ENCODE peak calls at places on chromosome 19, in eight cellular contexts. X is stimulated activated CD8-positive, alpha-beta memory T cell treated with anti-CD3 and anti-CD28 coated beads, Interleukin-2, amount 100 ng/mL, for 1 hour; Z is NCI-H2081; Q is mucosa of descending colon; D is mesothelial cell of epicardium; G is coronary artery; K is activated B cell treated with CpG ODN at 0.5 μM for 24 hours; I is non-pigmented ciliary epithelial cell. V is an unnamed sample.

GRCh38 chr19:56538761-56539263 is at the start of gene ZFP28:
- DNase-seq in X (no peak), Z (peak), Q (peak), D (peak), G (no peak), K (peak), I (no peak), V (peak)

GRCh38 chr19:10691883-10692282 is 9.4 kb upstream of the QTRT1 start:
- DNase-seq in X (no peak), Z (no peak), Q (no peak), D (no peak), G (no peak), K (no peak), I (no peak), V (no peak)

GRCh38 chr19:45217957-45218334 is 27.3 kb downstream of the EXOC3L2 start:
- DNase-seq in X (no peak), Z (no peak), Q (no peak), D (no peak), G (no peak), K (no peak), I (no peak), V (no peak)

GRCh38 chr19:33665776-33666175 is 44.0 kb downstream of the CHST8 start:
- DNase-seq in X (no peak), Z (no peak), Q (no peak), D (no peak), G (peak), K (no peak), I (no peak), V (no peak)

GRCh38 chr19:21023901-21024300 is 3.4 kb downstream of the ZNF430 start:
- DNase-seq in X (no peak), Z (no peak), Q (no peak), D (no peak), G (no peak), K (no peak), I (no peak), V (no peak)

GRCh38 chr19:20167020-20167644 is at the start of gene ZNF486:
- DNase-seq in X (peak), Z (no peak), Q (peak), D (peak), G (peak), K (peak), I (peak), V (peak)

GRCh38 chr19:14517446-14517839 is 754 bp downstream of the DNAJB1 start:
- DNase-seq in X (no peak), Z (no peak), Q (no peak), D (no peak), G (no peak), K (no peak), I (no peak), V (no peak)

GRCh38 chr19:33392341-33393285 is 19.1 kb downstream of the CEBPG start:
- DNase-seq in X (no peak), Z (no peak), Q (peak), D (no peak), G (no peak), K (no peak), I (no peak), V (peak)

GRCh38 chr19:37778613-37779138 is 710 bp downstream of the ZNF573 start:
- DNase-seq in X (no peak), Z (no peak), Q (no peak), D (no peak), G (no peak), K (no peak), I (no peak), V (no peak)

GRCh38 chr19:38675611-38676010 is 28.2 kb downstream of the ACTN4 start:
- DNase-seq in X (no peak), Z (no peak), Q (no peak), D (no peak), G (no peak), K (no peak), I (no peak), V (no peak)

GRCh38 chr19:57903298-57904174 is 12.9 kb downstream of the ZNF417 start:
- DNase-seq in X (no peak), Z (peak), Q (peak), D (no peak), G (no peak), K (no peak), I (no peak), V (no peak)

GRCh38 chr19:14731200-14731599 is 41.4 kb downstream of the ZNF333 start:
- DNase-seq in X (no peak), Z (no peak), Q (no peak), D (no peak), G (no peak), K (no peak), I (no peak), V (no peak)

GRCh38 chr19:22532388-22533310 is 101.5 kb upstream of the ZNF492 start:
- DNase-seq in X (no peak), Z (no peak), Q (peak), D (no peak), G (peak), K (no peak), I (no peak), V (peak)

GRCh38 chr19:460877-461609 is at the start of gene SHC2:
- DNase-seq in X (no peak), Z (no peak), Q (peak), D (no peak), G (no peak), K (no peak), I (no peak), V (no peak)

GRCh38 chr19:36246006-36246391 is 31.1 kb downstream of the ZNF146 start:
- DNase-seq in X (no peak), Z (no peak), Q (no peak), D (no peak), G (no peak), K (no peak), I (no peak), V (no peak)

GRCh38 chr19:4908311-4908710 is 990 bp upstream of the UHRF1 start:
- DNase-seq in X (no peak), Z (no peak), Q (no peak), D (no peak), G (no peak), K (no peak), I (no peak), V (no peak)

GRCh38 chr19:44867578-44867977 is 21.5 kb downstream of the NECTIN2 start:
- DNase-seq in X (no peak), Z (no peak), Q (no peak), D (no peak), G (no peak), K (no peak), I (no peak), V (no peak)

GRCh38 chr19:19866599-19867248 is 1.0 kb downstream of the ZNF253 start:
- DNase-seq in X (no peak), Z (no peak), Q (peak), D (no peak), G (no peak), K (peak), I (no peak), V (peak)

GRCh38 chr19:12723643-12724426 is at the start of gene TNPO2:
- DNase-seq in X (peak), Z (peak), Q (peak), D (no peak), G (no peak), K (peak), I (no peak), V (peak)

GRCh38 chr19:12788682-12789097 is 2.6 kb upstream of the JUNB start:
- DNase-seq in X (no peak), Z (peak), Q (peak), D (no peak), G (peak), K (peak), I (no peak), V (peak)

GRCh38 chr19:15180451-15181390 is 20.1 kb downstream of the NOTCH3 start:
- DNase-seq in X (no peak), Z (peak), Q (peak), D (no peak), G (no peak), K (no peak), I (no peak), V (peak)

GRCh38 chr19:53662209-53662608 is 30.4 kb downstream of the DPRX start:
- DNase-seq in X (no peak), Z (no peak), Q (no peak), D (no peak), G (no peak), K (no peak), I (no peak), V (no peak)